ENCODE peak calls at places on chromosomes 12 and 14, in four cellular contexts. D, Y, S and P are unnamed samples.

GRCh38 chr12:4224211-4224878 is 49.2 kb upstream of the CCND2 start:
- DNase-seq in D (no peak), Y (no peak), S (no peak), P (no peak)

GRCh38 chr14:74908861-74909341 is 14.2 kb downstream of the RPS6KL1 start:
- DNase-seq in D (no peak), S (no peak), Y (no peak), P (no peak)

GRCh38 chr12:57632898-57633825 is at the start of gene B4GALNT1:
- DNase-seq in S (peak), Y (no peak), D (no peak), P (peak)

GRCh38 chr14:47674148-47674545 is 1.3 kb downstream of the MDGA2 start:
- DNase-seq in D (no peak), S (no peak), Y (no peak), P (peak)

GRCh38 chr14:65359503-65359902 is 53.0 kb upstream of the FUT8 start:
- DNase-seq in S (no peak), Y (no peak), D (peak), P (peak)

GRCh38 chr14:90566481-90566880 is 169.7 kb downstream of the CALM1 start:
- DNase-seq in Y (no peak), D (no peak), S (no peak), P (no peak)

GRCh38 chr12:62259311-62259992 is 752 bp upstream of the USP15 start:
- DNase-seq in S (peak), D (no peak), Y (peak), P (no peak)

GRCh38 chr12:46831335-46832083 is 5.7 kb upstream of the SLC38A4 start:
- DNase-seq in S (peak), Y (peak), D (no peak), P (peak)

GRCh38 chr12:117331691-117332090 is 29.7 kb downstream of the NOS1 start:
- DNase-seq in Y (no peak), S (no peak), D (no peak), P (no peak)

GRCh38 chr12:25404955-25405354 is 148.1 kb downstream of the LMNTD1 start:
- DNase-seq in D (no peak), Y (no peak), S (no peak), P (no peak)

GRCh38 chr14:72089625-72090024 is 157.4 kb downstream of the RGS6 start:
- DNase-seq in Y (no peak), D (no peak), S (no peak), P (no peak)

GRCh38 chr14:99604766-99605298 is 825 bp upstream of the CCDC85C start:
- DNase-seq in S (peak), D (peak), Y (peak), P (peak)

GRCh38 chr14:64628940-64629403 is 75.3 kb upstream of the PLEKHG3 start:
- DNase-seq in S (no peak), D (peak), Y (no peak), P (peak)

GRCh38 chr12:14910090-14910915 is 24.6 kb upstream of the MGP start:
- DNase-seq in Y (no peak), D (peak), S (no peak), P (peak)

GRCh38 chr12:58425481-58426392 is 484.4 kb downstream of the ATP23 start:
- DNase-seq in D (peak), Y (no peak), S (no peak), P (peak)

GRCh38 chr14:74531011-74531410 is 37.4 kb downstream of the ISCA2 start:
- DNase-seq in S (no peak), D (no peak), Y (no peak), P (no peak)

GRCh38 chr12:82694970-82695369 is 8.3 kb downstream of the TMTC2 start:
- DNase-seq in D (peak), S (no peak), Y (no peak), P (peak)

GRCh38 chr12:41486718-41487117 is 298.6 kb downstream of the PDZRN4 start:
- DNase-seq in D (peak), S (no peak), Y (no peak), P (peak)

GRCh38 chr14:35682802-35683201 is 126.3 kb downstream of the RALGAPA1 start:
- DNase-seq in S (no peak), Y (no peak), D (peak), P (peak)

GRCh38 chr12:93419388-93420034 is 22.2 kb downstream of the UBE2N start:
- DNase-seq in S (no peak), D (peak), Y (no peak), P (peak)

GRCh38 chr14:22003471-22003870 is 329.9 kb upstream of the OR4E1 start:
- DNase-seq in D (no peak), S (no peak), Y (no peak), P (no peak)

GRCh38 chr12:1605129-1606020 is 11.0 kb upstream of the FBXL14 start:
- DNase-seq in Y (peak), D (peak), S (peak), P (peak)

GRCh38 chr14:45716506-45716905 is 463.5 kb upstream of the MIS18BP1 start:
- DNase-seq in S (no peak), Y (no peak), D (no peak), P (peak)

GRCh38 chr12:19792028-19792427 is 352.7 kb downstream of the AEBP2 start:
- DNase-seq in D (no peak), S (no peak), Y (no peak), P (no peak)

GRCh38 chr14:56117765-56118610 is at the start of gene PELI2:
- DNase-seq in S (peak), Y (peak), D (peak), P (peak)

GRCh38 chr14:38290601-38291190 is 34.8 kb upstream of the CLEC14A start:
- DNase-seq in D (peak), S (peak), Y (no peak), P (peak)

GRCh38 chr14:50320279-50320678 is 8.2 kb downstream of the DMAC2L start:
- DNase-seq in D (peak), S (no peak), Y (no peak), P (peak)

GRCh38 chr14:33475623-33476022 is 475.3 kb downstream of the EGLN3 start:
- DNase-seq in D (no peak), S (peak), Y (no peak), P (peak)

GRCh38 chr12:57001448-57001906 is 4.9 kb downstream of the ZBTB39 start:
- DNase-seq in Y (peak), S (peak), D (no peak), P (peak)

GRCh38 chr12:22803725-22804124 is 178.8 kb downstream of the ETNK1 start:
- DNase-seq in Y (no peak), D (no peak), S (no peak), P (peak)

GRCh38 chr14:29242755-29243340 is 476.3 kb downstream of the FOXG1 start:
- DNase-seq in Y (no peak), S (no peak), D (peak), P (peak)

GRCh38 chr14:58501214-58501816 is 73.8 kb downstream of the KIAA0586 start:
- DNase-seq in D (peak), S (peak), Y (no peak), P (peak)

GRCh38 chr12:89768586-89769482 is 60.2 kb upstream of the ATP2B1 start:
- DNase-seq in S (peak), D (peak), Y (no peak), P (peak)

GRCh38 chr14:38208825-38209562 is 1.3 kb downstream of the SSTR1 start:
- DNase-seq in S (peak), Y (peak), D (peak), P (peak)

GRCh38 chr12:9143929-9144328 is 28.2 kb upstream of the A2M start:
- DNase-seq in D (no peak), Y (no peak), S (no peak), P (no peak)

GRCh38 chr12:34402228-34402898 is 380.1 kb downstream of the ALG10 start:
- DNase-seq in S (peak), D (no peak), Y (peak), P (no peak)

GRCh38 chr12:65695077-65695865 is 129.0 kb upstream of the HMGA2 start:
- DNase-seq in D (peak), Y (peak), S (peak), P (peak)

GRCh38 chr12:90909069-90909676 is 45.8 kb downstream of the CCER1 start:
- DNase-seq in S (peak), D (peak), Y (peak), P (peak)

GRCh38 chr12:102769323-102769916 is 147.6 kb downstream of the PAH start:
- DNase-seq in D (peak), Y (peak), S (peak), P (peak)

GRCh38 chr12:42935090-42935489 is 345.5 kb upstream of the PRICKLE1 start:
- DNase-seq in Y (no peak), D (no peak), S (no peak), P (no peak)
- TF ChIP-seq CTCF in Y (no peak), D (no peak), S (no peak), P (no peak)

GRCh38 chr14:101077511-101078074 is 174.1 kb upstream of the RTL1 start:
- DNase-seq in D (peak), Y (no peak), S (no peak), P (peak)
- H3K4me3 ChIP-seq in D (peak), Y (peak), S (no peak), P (peak)

GRCh38 chr14:61923348-61923747 is 161.1 kb downstream of the SNAPC1 start:
- DNase-seq in Y (no peak), S (peak), D (peak), P (peak)
- TF ChIP-seq CTCF in Y (no peak), S (no peak), D (peak), P (peak)

DNA sequence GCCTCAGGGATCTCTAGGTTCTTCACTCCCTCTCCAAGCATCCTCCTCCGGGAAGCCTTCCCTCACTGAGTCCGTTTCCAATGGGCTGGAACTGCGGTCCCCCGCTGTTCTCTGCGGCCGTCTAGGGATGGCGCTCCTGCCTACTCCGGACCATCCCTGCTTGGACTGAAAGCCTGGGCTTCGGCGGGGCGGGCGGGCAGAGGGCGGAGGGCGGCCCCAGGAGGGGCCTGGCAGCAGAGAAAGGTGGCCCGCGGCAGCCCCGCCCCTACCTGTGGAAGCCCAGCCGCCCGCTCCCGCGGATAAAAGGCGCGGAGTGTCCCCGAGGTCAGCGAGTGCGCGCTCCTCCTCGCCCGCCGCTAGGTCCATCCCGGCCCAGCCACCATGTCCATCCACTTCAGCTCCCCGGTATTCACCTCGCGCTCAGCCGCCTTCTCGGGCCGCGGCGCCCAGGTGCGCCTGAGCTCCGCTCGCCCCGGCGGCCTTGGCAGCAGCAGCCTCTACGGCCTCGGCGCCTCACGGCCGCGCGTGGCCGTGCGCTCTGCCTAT is at the start of gene KRT7:
- DNase-seq in Y (peak), S (peak), D (no peak), P (no peak)
- H3K4me3 ChIP-seq in Y (peak), S (no peak), D (peak), P (peak)

GRCh38 chr14:68655961-68656360 is 136.9 kb downstream of the ZFP36L1 start:
- DNase-seq in Y (no peak), S (no peak), D (no peak), P (no peak)
- TF ChIP-seq CTCF in Y (no peak), S (peak), D (no peak), P (peak)

DNA sequence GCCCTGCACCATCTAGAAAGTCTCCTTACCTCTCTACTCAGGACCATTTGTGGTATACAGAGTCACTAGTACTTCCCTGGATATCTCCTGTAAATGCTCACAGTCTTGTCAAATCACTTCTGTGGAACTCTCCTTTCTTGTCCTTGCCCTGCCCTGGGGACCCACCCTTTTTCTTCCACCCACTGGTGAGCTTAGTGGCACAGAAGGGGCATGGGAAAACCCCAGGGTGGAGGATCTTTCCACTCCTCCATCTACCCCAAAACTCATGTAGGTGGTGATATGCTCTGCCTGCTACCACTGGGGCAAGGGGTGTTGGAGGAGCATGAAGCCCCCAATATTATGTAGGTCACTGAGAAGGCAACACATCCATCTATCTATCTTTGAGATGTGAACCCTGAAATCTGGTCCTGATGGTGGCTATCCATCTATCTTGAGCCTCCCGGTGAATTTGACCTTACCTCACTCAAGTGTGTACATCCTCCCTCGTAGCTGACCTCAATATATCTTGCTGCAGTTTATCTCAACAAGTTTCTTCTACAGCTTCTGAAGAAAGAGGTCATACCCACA is 943 bp downstream of the TESPA1 start:
- DNase-seq in D (no peak), Y (no peak), S (no peak), P (no peak)
- H3K4me3 ChIP-seq in D (no peak), Y (no peak), S (no peak), P (no peak)

GRCh38 chr12:108459106-108459505 is 56.0 kb upstream of the FICD start:
- DNase-seq in S (no peak), D (no peak), Y (no peak), P (no peak)

GRCh38 chr12:108457006-108457733 is 57.9 kb upstream of the FICD start:
- DNase-seq in D (peak), S (peak), Y (no peak), P (peak)

GRCh38 chr12:108455706-108456105 is 59.4 kb upstream of the FICD start:
- DNase-seq in Y (no peak), D (no peak), S (peak), P (no peak)

GRCh38 chr12:108454539-108455139 is 60.4 kb upstream of the FICD start:
- DNase-seq in Y (no peak), S (no peak), D (no peak), P (no peak)

DNA sequence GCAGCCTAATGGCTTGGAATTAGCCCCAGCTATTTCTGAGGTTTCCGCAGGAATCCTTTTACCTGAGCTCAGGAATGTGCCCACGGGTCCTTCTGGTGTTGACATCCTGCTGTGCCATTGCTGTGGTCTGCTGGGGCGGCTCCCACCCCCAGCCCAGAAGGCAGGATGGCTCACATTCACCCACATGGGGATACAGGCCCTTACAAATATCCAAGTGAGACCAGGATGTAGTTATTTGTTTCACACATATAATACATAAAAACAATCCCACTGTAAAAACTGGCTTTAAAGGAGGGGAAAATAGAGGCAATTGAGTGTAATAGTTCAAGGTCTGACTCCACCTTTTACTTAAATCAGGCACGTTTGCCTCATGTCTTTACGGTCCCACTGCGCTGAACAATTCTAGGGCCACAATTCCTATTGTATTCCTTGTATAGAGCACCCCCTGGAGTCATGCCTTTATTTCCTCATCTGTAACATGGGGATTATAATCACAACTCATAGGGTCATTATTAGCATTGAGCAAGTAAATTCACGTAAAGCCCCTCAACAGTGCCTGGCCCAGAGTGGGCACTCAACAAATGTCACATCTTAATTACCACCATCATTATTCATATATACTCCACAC is 57.2 kb upstream of the FICD start:
- DNase-seq in D (no peak), Y (no peak), S (no peak), P (peak)
- TF ChIP-seq CTCF in D (no peak), Y (no peak), S (no peak), P (peak)

GRCh38 chr12:12032771-12033588 is 37.8 kb upstream of the BCL2L14 start:
- DNase-seq in D (peak), S (peak), Y (peak), P (peak)

GRCh38 chr12:12032260-12032761 is 38.4 kb upstream of the BCL2L14 start:
- DNase-seq in S (no peak), Y (no peak), D (no peak), P (no peak)

GRCh38 chr12:12034344-12034743 is 36.4 kb upstream of the BCL2L14 start:
- DNase-seq in Y (no peak), D (no peak), S (no peak), P (no peak)

GRCh38 chr12:12035229-12035628 is 35.5 kb upstream of the BCL2L14 start:
- DNase-seq in D (no peak), Y (no peak), S (no peak), P (no peak)

GRCh38 chr12:12033589-12034223 is 37.0 kb upstream of the BCL2L14 start:
- DNase-seq in S (no peak), Y (no peak), D (no peak), P (no peak)
- H3K4me3 ChIP-seq in S (no peak), Y (no peak), D (no peak), P (no peak)

DNA sequence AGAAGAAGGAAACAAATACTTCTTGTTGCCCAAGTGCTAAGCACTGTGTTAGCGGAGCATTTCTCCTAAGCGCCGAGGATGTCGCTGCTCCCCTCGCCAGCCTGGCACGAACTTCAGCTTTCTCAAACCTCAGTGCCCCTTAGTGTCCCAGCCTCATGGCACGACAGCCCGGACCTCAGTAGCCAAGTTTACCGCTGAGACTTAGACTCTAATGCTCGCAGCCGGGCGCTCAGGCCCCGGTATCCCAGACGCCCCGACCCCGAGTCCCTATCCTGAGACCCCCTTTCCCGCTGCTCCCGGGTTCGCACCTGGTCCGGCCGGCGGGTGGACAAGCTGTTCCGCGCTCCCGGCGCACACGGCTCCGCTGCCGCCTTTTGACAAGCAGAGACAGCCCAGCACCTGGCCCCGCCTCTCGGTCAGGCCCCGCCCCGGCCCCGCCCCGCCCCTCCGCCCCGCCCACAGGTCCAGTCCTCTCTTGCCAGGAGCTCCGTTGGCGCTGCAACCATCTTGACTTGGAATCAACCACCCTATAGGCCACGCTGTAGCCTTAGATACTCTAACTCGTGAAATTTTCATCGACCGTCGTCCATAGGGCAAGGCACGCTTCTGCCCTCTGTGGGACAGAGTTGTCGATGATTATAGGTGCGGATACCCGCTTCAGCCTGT is at the start of gene VDR:
- DNase-seq in S (peak), Y (peak), D (peak), P (peak)
- TF ChIP-seq CTCF in S (no peak), Y (no peak), D (peak), P (peak)

DNA sequence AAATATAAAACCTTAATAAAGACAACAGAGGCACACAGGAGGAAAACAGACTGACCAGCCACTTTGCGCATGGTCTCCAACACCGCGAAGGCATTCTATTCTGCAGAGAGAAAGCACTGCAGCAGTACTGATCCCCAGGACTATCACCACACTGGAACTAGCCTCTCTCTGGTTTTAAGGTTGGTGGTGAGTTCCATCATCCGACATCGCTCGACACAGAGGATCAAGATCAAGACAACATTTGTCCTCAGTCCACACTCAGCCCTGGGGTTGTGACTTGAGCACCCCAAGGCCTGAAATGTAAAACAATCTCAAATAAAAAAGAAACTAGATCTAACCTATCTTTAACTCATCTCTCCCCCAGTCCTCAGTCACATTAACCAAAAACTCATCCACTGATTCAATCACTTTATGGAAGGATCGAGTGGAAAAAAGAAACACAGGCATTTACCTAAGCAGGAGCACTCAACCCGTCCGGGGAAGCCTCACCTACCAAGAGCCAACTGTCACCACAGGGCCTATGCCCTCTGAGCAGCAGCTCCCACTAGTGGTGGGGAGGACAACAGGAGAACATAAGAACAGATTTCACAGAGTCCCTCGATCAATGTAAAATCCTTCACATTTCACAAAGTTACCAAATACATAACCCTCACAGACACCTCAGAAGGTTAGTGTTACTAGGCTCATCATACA is 17.7 kb downstream of the STXBP6 start:
- DNase-seq in Y (no peak), D (no peak), S (no peak), P (no peak)
- H3K4me3 ChIP-seq in Y (no peak), D (no peak), S (no peak), P (no peak)